ENCODE peak calls at places on chromosomes 16 and 17, in four cellular contexts. One of them, this sample, is unnamed.
A peak's percentile ranks its signal among the peaks of the same experiment; 100 is the strongest.

GRCh38 chr17:45282683-45283644 is 21.1 kb upstream of the SPATA32 start:
- DNase-seq in neuronal stem cell: no peak
- DNase-seq in endothelial cell of umbilical vein: no peak
- DNase-seq in H1: no peak
- DNase-seq in this sample: peak; percentile 86

GRCh38 chr16:54722210-54722676 is 208.4 kb upstream of the IRX5 start:
- DNase-seq in neuronal stem cell: no peak
- DNase-seq in endothelial cell of umbilical vein: no peak
- DNase-seq in H1: no peak
- DNase-seq in this sample: no peak

GRCh38 chr17:75827291-75828050 is 16.7 kb downstream of the UNC13D start:
- DNase-seq in neuronal stem cell: peak; percentile 69
- DNase-seq in endothelial cell of umbilical vein: peak; percentile 82
- DNase-seq in H1: peak; percentile 44
- DNase-seq in this sample: peak; percentile 56

GRCh38 chr17:41907633-41908539 is 10.9 kb downstream of the ACLY start:
- DNase-seq in neuronal stem cell: no peak
- DNase-seq in endothelial cell of umbilical vein: no peak
- DNase-seq in H1: no peak
- DNase-seq in this sample: peak; percentile 43

GRCh38 chr17:81049973-81050551 is 15.1 kb downstream of the BAIAP2 start:
- DNase-seq in neuronal stem cell: no peak
- DNase-seq in endothelial cell of umbilical vein: no peak
- DNase-seq in H1: no peak
- DNase-seq in this sample: peak; percentile 91

GRCh38 chr16:66278604-66279262 is 87.8 kb upstream of the CDH5 start:
- DNase-seq in neuronal stem cell: no peak
- DNase-seq in endothelial cell of umbilical vein: no peak
- DNase-seq in H1: no peak
- DNase-seq in this sample: no peak

GRCh38 chr16:86495357-86495701 is 15.0 kb upstream of the FOXF1 start:
- DNase-seq in neuronal stem cell: no peak
- DNase-seq in endothelial cell of umbilical vein: no peak
- DNase-seq in H1: no peak
- DNase-seq in this sample: no peak

GRCh38 chr17:38543403-38544174 is 62.2 kb downstream of the SRCIN1 start:
- DNase-seq in neuronal stem cell: no peak
- DNase-seq in endothelial cell of umbilical vein: no peak
- DNase-seq in H1: no peak
- DNase-seq in this sample: no peak

GRCh38 chr16:4032768-4033167 is 83.5 kb downstream of the ADCY9 start:
- DNase-seq in neuronal stem cell: no peak
- DNase-seq in endothelial cell of umbilical vein: peak; percentile 48
- DNase-seq in H1: no peak
- DNase-seq in this sample: peak; percentile 34

GRCh38 chr16:1762196-1762878 is 9.0 kb downstream of the NME3 start:
- DNase-seq in neuronal stem cell: no peak
- DNase-seq in endothelial cell of umbilical vein: no peak
- DNase-seq in H1: no peak
- DNase-seq in this sample: no peak

GRCh38 chr17:21028192-21028591 is 14.6 kb downstream of the USP22 start:
- DNase-seq in neuronal stem cell: no peak
- DNase-seq in endothelial cell of umbilical vein: no peak
- DNase-seq in H1: no peak
- DNase-seq in this sample: no peak

GRCh38 chr17:63999680-64000531 is 1.8 kb downstream of the PRR29 start:
- DNase-seq in neuronal stem cell: no peak
- DNase-seq in endothelial cell of umbilical vein: no peak
- DNase-seq in H1: no peak
- DNase-seq in this sample: no peak

GRCh38 chr17:79798296-79799173 is 1.7 kb upstream of the CBX8 start:
- DNase-seq in neuronal stem cell: no peak
- DNase-seq in endothelial cell of umbilical vein: no peak
- DNase-seq in H1: no peak
- DNase-seq in this sample: no peak

GRCh38 chr16:535446-536405 is 8.2 kb downstream of the CAPN15 start:
- DNase-seq in neuronal stem cell: no peak
- DNase-seq in endothelial cell of umbilical vein: no peak
- DNase-seq in H1: no peak
- DNase-seq in this sample: peak; percentile 79

GRCh38 chr16:25035494-25036405 is 20.6 kb upstream of the ARHGAP17 start:
- DNase-seq in neuronal stem cell: no peak
- DNase-seq in endothelial cell of umbilical vein: no peak
- DNase-seq in H1: no peak
- DNase-seq in this sample: peak; percentile 41

GRCh38 chr16:85616608-85617311 is 3.6 kb downstream of the GSE1 start:
- DNase-seq in neuronal stem cell: no peak
- DNase-seq in endothelial cell of umbilical vein: no peak
- DNase-seq in H1: no peak
- DNase-seq in this sample: peak; percentile 23

GRCh38 chr17:51764387-51764971 is 394.0 kb downstream of the CA10 start:
- DNase-seq in neuronal stem cell: peak; percentile 78
- DNase-seq in endothelial cell of umbilical vein: peak; percentile 36
- DNase-seq in H1: peak; percentile 68
- DNase-seq in this sample: peak; percentile 63

GRCh38 chr17:34820166-34820920 is 140.9 kb downstream of the CCT6B start:
- DNase-seq in neuronal stem cell: no peak
- DNase-seq in endothelial cell of umbilical vein: no peak
- DNase-seq in H1: no peak
- DNase-seq in this sample: no peak

GRCh38 chr17:58336456-58337094 is 8.0 kb upstream of the TSPOAP1 start:
- DNase-seq in neuronal stem cell: no peak
- DNase-seq in endothelial cell of umbilical vein: no peak
- DNase-seq in H1: no peak
- DNase-seq in this sample: peak; percentile 34

GRCh38 chr16:1137604-1138003 is 15.3 kb upstream of the CACNA1H start:
- DNase-seq in neuronal stem cell: no peak
- DNase-seq in endothelial cell of umbilical vein: no peak
- DNase-seq in H1: no peak
- DNase-seq in this sample: peak; percentile 74

GRCh38 chr16:85227262-85227923 is 115.1 kb upstream of the CIBAR2 start:
- DNase-seq in neuronal stem cell: no peak
- DNase-seq in endothelial cell of umbilical vein: no peak
- DNase-seq in H1: no peak
- DNase-seq in this sample: peak; percentile 87

GRCh38 chr16:48321307-48322036 is 63.7 kb downstream of the SIAH1 start:
- DNase-seq in neuronal stem cell: no peak
- DNase-seq in endothelial cell of umbilical vein: no peak
- DNase-seq in H1: no peak
- DNase-seq in this sample: peak; percentile 82

GRCh38 chr16:56032072-56032471 is 156.9 kb upstream of the CES5A start:
- DNase-seq in neuronal stem cell: no peak
- DNase-seq in endothelial cell of umbilical vein: no peak
- DNase-seq in H1: no peak
- DNase-seq in this sample: no peak

GRCh38 chr16:26129997-26130396 is 438.2 kb downstream of the HS3ST4 start:
- DNase-seq in neuronal stem cell: no peak
- DNase-seq in endothelial cell of umbilical vein: no peak
- DNase-seq in H1: no peak
- DNase-seq in this sample: no peak

GRCh38 chr16:68083861-68084503 is 1.2 kb upstream of the NFATC3 start:
- DNase-seq in neuronal stem cell: peak; percentile 53
- DNase-seq in endothelial cell of umbilical vein: no peak
- DNase-seq in H1: no peak
- DNase-seq in this sample: peak; percentile 46

GRCh38 chr16:88069397-88070168 is 118.3 kb downstream of the BANP start:
- DNase-seq in neuronal stem cell: no peak
- DNase-seq in endothelial cell of umbilical vein: no peak
- DNase-seq in H1: no peak
- DNase-seq in this sample: no peak
- H3K36me3 ChIP-seq in neuronal stem cell: peaks cover 12% of the 10 kb centered on the region
- H3K36me3 ChIP-seq in endothelial cell of umbilical vein: peaks cover 6% of the 10 kb centered on the region
- H3K36me3 ChIP-seq in H1: peaks cover 6% of the 10 kb centered on the region
- H3K36me3 ChIP-seq in this sample: peaks cover 4% of the 10 kb centered on the region

GRCh38 chr16:28930203-28930602 is 1.6 kb upstream of the CD19 start:
- DNase-seq in neuronal stem cell: no peak
- DNase-seq in endothelial cell of umbilical vein: no peak
- DNase-seq in H1: no peak
- DNase-seq in this sample: no peak
- H2AFZ ChIP-seq in neuronal stem cell: peak overlapping the region; percentile 91
- H2AFZ ChIP-seq in endothelial cell of umbilical vein: no peak overlapping the region
- H2AFZ ChIP-seq in H1: no peak overlapping the region
- H2AFZ ChIP-seq in this sample: no peak overlapping the region

GRCh38 chr17:57165754-57166153 is 80.7 kb downstream of the AKAP1 start:
- DNase-seq in neuronal stem cell: no peak
- DNase-seq in endothelial cell of umbilical vein: no peak
- DNase-seq in H1: no peak
- DNase-seq in this sample: no peak

GRCh38 chr17:57170866-57171265 is 85.5 kb upstream of the MSI2 start:
- DNase-seq in neuronal stem cell: no peak
- DNase-seq in endothelial cell of umbilical vein: no peak
- DNase-seq in H1: no peak
- DNase-seq in this sample: no peak

GRCh38 chr17:57164814-57165213 is 79.8 kb downstream of the AKAP1 start:
- DNase-seq in neuronal stem cell: no peak
- DNase-seq in endothelial cell of umbilical vein: no peak
- DNase-seq in H1: no peak
- DNase-seq in this sample: no peak

GRCh38 chr17:57166803-57167202 is 81.8 kb downstream of the AKAP1 start:
- DNase-seq in neuronal stem cell: no peak
- DNase-seq in endothelial cell of umbilical vein: no peak
- DNase-seq in H1: peak; percentile 9
- DNase-seq in this sample: no peak
- H3K9ac ChIP-seq in neuronal stem cell: peak overlapping the region; percentile 38
- H3K9ac ChIP-seq in endothelial cell of umbilical vein: no peak overlapping the region
- H3K9ac ChIP-seq in H1: no peak overlapping the region
- H3K9ac ChIP-seq in this sample: no peak overlapping the region

DNA sequence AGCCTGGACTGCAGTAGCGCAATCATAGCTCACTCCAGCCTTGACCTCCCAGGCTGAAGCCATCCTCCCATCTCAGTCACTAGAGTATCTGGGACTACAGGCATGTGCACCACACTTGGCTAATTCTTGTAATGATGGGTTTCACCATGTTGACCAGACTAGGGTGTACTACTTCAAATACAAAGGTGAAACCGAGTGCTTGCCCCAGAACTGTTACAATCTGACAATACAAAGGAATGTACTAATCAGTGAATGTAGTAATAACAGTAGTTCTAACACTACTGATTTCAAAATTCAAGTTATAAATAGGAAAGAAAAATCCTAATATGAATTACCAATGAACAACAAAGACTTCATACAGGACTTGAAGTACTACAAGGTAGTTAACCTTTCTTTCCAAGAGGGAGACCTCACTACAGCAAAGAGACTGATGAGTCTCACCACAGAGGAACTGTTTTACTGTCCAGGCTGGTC is 24.4 kb downstream of the CRK start:
- DNase-seq in neuronal stem cell: no peak
- DNase-seq in endothelial cell of umbilical vein: no peak
- DNase-seq in H1: no peak
- DNase-seq in this sample: no peak
- H3K36me3 ChIP-seq in neuronal stem cell: peaks cover 76% of the 10 kb centered on the region
- H3K36me3 ChIP-seq in endothelial cell of umbilical vein: peaks cover 3% of the 10 kb centered on the region
- H3K36me3 ChIP-seq in H1: peaks cover 14% of the 10 kb centered on the region
- H3K36me3 ChIP-seq in this sample: peaks cover 8% of the 10 kb centered on the region

GRCh38 chr17:9004132-9004960 is 17.0 kb upstream of the NTN1 start:
- DNase-seq in neuronal stem cell: no peak
- DNase-seq in endothelial cell of umbilical vein: no peak
- DNase-seq in H1: no peak
- DNase-seq in this sample: no peak

GRCh38 chr17:9003355-9004131 is 17.8 kb upstream of the NTN1 start:
- DNase-seq in neuronal stem cell: peak; percentile 88
- DNase-seq in endothelial cell of umbilical vein: no peak
- DNase-seq in H1: no peak
- DNase-seq in this sample: no peak

GRCh38 chr17:9001539-9001938 is 19.8 kb upstream of the NTN1 start:
- DNase-seq in neuronal stem cell: no peak
- DNase-seq in endothelial cell of umbilical vein: no peak
- DNase-seq in H1: no peak
- DNase-seq in this sample: no peak

GRCh38 chr17:9002236-9002609 is 19.1 kb upstream of the NTN1 start:
- DNase-seq in neuronal stem cell: no peak
- DNase-seq in endothelial cell of umbilical vein: no peak
- DNase-seq in H1: no peak
- DNase-seq in this sample: no peak

DNA sequence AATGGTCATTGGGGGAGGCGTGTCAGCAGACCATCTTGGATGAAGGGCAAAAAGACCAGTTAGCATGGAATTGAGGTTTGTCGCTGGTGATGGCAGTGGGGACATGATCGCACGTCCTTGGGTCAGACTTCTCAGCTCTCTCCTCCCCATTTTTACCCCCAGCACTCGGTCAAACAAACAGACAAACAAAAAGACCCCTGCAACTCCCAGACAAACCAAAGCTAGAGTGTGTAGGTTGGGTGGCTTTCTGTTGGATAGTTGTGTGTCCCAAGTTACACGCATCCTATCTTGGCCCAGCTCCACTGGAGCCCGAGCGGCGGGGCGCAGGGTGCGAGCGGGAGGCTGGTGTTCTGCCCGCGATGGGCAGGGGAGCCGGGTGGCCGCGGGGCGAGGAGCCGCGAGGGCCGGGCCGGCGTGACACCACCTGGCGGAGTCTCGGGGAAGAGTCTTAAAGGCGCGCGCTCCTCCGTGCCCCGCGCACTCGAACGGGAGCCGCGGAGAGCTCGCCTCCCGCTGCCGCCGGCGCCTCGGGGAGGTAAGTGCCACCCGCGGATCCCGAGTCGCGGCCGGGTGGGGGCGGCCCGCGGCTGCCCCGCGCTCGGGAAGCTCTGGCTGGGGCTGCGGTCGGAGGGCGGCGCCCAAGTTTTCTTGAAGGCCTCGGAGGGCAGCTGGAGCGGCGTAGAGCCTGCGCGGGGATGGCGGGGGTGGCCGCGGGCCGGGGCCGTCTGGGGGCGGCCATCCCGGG is 18.5 kb upstream of the NTN1 start:
- DNase-seq in neuronal stem cell: peak; percentile 62
- DNase-seq in endothelial cell of umbilical vein: no peak
- DNase-seq in H1: no peak
- DNase-seq in this sample: no peak
- H2AFZ ChIP-seq in neuronal stem cell: peak overlapping the region; percentile 93
- H2AFZ ChIP-seq in endothelial cell of umbilical vein: no peak overlapping the region
- H2AFZ ChIP-seq in H1: no peak overlapping the region
- H2AFZ ChIP-seq in this sample: no peak overlapping the region

GRCh38 chr17:68357886-68358285 is 66.6 kb downstream of the ARSG start:
- DNase-seq in neuronal stem cell: no peak
- DNase-seq in endothelial cell of umbilical vein: no peak
- DNase-seq in H1: no peak
- DNase-seq in this sample: no peak
- H3K9ac ChIP-seq in neuronal stem cell: no peak overlapping the region
- H3K9ac ChIP-seq in endothelial cell of umbilical vein: no peak overlapping the region
- H3K9ac ChIP-seq in H1: no peak overlapping the region
- H3K9ac ChIP-seq in this sample: no peak overlapping the region

DNA sequence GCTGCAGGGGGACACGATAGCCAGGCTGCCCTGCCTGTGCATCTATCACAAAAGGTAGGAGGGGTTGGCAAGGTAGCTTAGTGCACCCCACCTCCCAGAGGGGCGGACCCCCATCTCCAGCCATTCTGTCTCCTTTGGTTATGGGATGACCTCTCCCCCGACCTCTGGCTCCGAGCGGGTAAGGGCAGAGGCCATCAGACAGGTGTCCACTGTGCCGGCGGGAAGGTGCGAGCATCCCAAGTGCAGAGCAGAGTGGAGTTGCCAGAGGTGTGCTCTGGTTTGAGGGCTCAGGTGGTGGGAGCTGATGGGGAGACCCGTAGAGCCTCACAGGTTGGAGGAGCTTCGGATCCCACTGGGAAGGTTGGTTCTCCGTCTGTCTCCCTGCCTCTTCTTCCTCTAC is 11.7 kb downstream of the LDHD start:
- DNase-seq in neuronal stem cell: no peak
- DNase-seq in endothelial cell of umbilical vein: no peak
- DNase-seq in H1: no peak
- DNase-seq in this sample: no peak
- H3K36me3 ChIP-seq in neuronal stem cell: peaks cover 41% of the 10 kb centered on the region
- H3K36me3 ChIP-seq in endothelial cell of umbilical vein: no peaks in the 10 kb centered on the region
- H3K36me3 ChIP-seq in H1: no peaks in the 10 kb centered on the region
- H3K36me3 ChIP-seq in this sample: no peaks in the 10 kb centered on the region

This sample was measured in fibroblast of lung.